ENCODE peak calls at places on chromosomes 11 and 22, in five cellular contexts. V is activated CD4-positive, alpha-beta T cell treated with anti-CD3 and anti-CD28 coated beads for 4 hours; P is NCI-H2029 treated with DMSO at 0.1 percent for 48 hours; Q is NAMALWA; Z is stimulated activated CD4-positive, alpha-beta T cell treated with anti-CD3 and anti-CD28 coated beads, Interleukin-4, amount 100 ng/mL, for 4 hours. F is an unnamed sample.

GRCh38 chr22:27433585-27434190 is 367.9 kb downstream of the MN1 start:
- DNase-seq in Z (no peak), V (no peak), P (no peak), Q (no peak), F (no peak)

GRCh38 chr11:101862410-101863233 is 52.2 kb upstream of the CEP126 start:
- DNase-seq in V (no peak), P (no peak), Z (no peak), Q (peak), F (no peak)

GRCh38 chr11:26929806-26930517 is 64.0 kb upstream of the FIBIN start:
- DNase-seq in Q (no peak), V (no peak), Z (no peak), P (no peak), F (no peak)

GRCh38 chr11:65423516-65424199 is 1.1 kb downstream of the NEAT1 start:
- DNase-seq in P (no peak), Z (no peak), V (no peak), Q (peak), F (no peak)

GRCh38 chr11:63227521-63228107 is 15.8 kb downstream of the SLC22A25 start:
- DNase-seq in Q (no peak), Z (no peak), V (no peak), P (no peak), F (no peak)

GRCh38 chr11:116794851-116795250 is 3.2 kb upstream of the APOA5 start:
- DNase-seq in Q (no peak), Z (no peak), P (no peak), V (no peak), F (no peak)

GRCh38 chr11:46121724-46122477 is 647 bp upstream of the PHF21A start:
- DNase-seq in Q (peak), V (peak), P (peak), Z (peak), F (peak)

GRCh38 chr11:56783448-56784041 is 35.0 kb upstream of the OR9G4 start:
- DNase-seq in Q (peak), P (peak), Z (no peak), V (no peak), F (no peak)

GRCh38 chr22:35947794-35948425 is 80.7 kb downstream of the RBFOX2 start:
- DNase-seq in Q (no peak), Z (no peak), V (no peak), P (no peak), F (no peak)

GRCh38 chr11:61890536-61891330 is 612 bp downstream of the FADS3 start:
- DNase-seq in Z (peak), V (peak), Q (peak), P (no peak), F (peak)

GRCh38 chr11:96173906-96174305 is 169.1 kb downstream of the MAML2 start:
- DNase-seq in Q (no peak), P (no peak), Z (no peak), V (no peak), F (no peak)

GRCh38 chr11:119673389-119674336 is 55.3 kb downstream of the NECTIN1 start:
- DNase-seq in Q (peak), Z (peak), V (no peak), P (no peak), F (no peak)

GRCh38 chr22:26199665-26200064 is 30.4 kb downstream of the SEZ6L start:
- DNase-seq in V (no peak), Q (peak), P (no peak), Z (no peak), F (no peak)

GRCh38 chr11:70547821-70548670 is 149.7 kb downstream of the CTTN start:
- DNase-seq in V (no peak), Q (no peak), P (no peak), Z (no peak), F (no peak)

GRCh38 chr11:61976420-61976800 is 9.0 kb upstream of the FTH1 start:
- DNase-seq in P (no peak), V (no peak), Z (no peak), Q (no peak), F (no peak)

GRCh38 chr22:23074451-23074850 is 4.1 kb downstream of the GNAZ start:
- DNase-seq in V (no peak), Q (no peak), Z (no peak), P (no peak), F (no peak)

GRCh38 chr11:61699737-61700160 is 19.6 kb downstream of the DAGLA start:
- DNase-seq in P (peak), Z (no peak), V (no peak), Q (no peak), F (no peak)

GRCh38 chr11:66317766-66318575 is 1.1 kb upstream of the CD248 start:
- DNase-seq in Q (peak), V (no peak), Z (peak), P (no peak), F (no peak)

GRCh38 chr11:60914620-60915249 is 777 bp downstream of the TMEM109 start:
- DNase-seq in V (peak), Q (peak), Z (peak), P (no peak), F (no peak)

GRCh38 chr11:130908770-130909625 is 7.3 kb downstream of the SNX19 start:
- DNase-seq in Q (no peak), Z (no peak), P (no peak), V (no peak), F (no peak)

GRCh38 chr11:8608646-8609045 is 14.6 kb upstream of the STK33 start:
- DNase-seq in Z (no peak), Q (no peak), P (no peak), V (no peak), F (no peak)

GRCh38 chr11:69832561-69833413 is 13.6 kb upstream of the FGF3 start:
- DNase-seq in P (no peak), Q (no peak), V (no peak), Z (no peak), F (no peak)

GRCh38 chr11:132035228-132035627 is 664.8 kb downstream of the NTM start:
- DNase-seq in Q (no peak), V (no peak), P (no peak), Z (no peak), F (no peak)

GRCh38 chr11:134074346-134074745 is 5.5 kb downstream of the JAM3 start:
- DNase-seq in V (no peak), P (no peak), Z (no peak), Q (no peak), F (no peak)

GRCh38 chr22:41308054-41308453 is 6.7 kb downstream of the ZC3H7B start:
- DNase-seq in V (no peak), P (no peak), Z (no peak), Q (no peak), F (no peak)

GRCh38 chr22:40479887-40480538 is 109.6 kb downstream of the SGSM3 start:
- DNase-seq in P (no peak), Q (no peak), V (no peak), Z (no peak), F (no peak)

GRCh38 chr11:15969281-15969680 is 387.1 kb downstream of the SOX6 start:
- DNase-seq in V (no peak), P (no peak), Q (no peak), Z (no peak), F (no peak)

GRCh38 chr11:70926543-70926942 is 325.8 kb downstream of the SHANK2 start:
- DNase-seq in P (no peak), Q (no peak), V (no peak), Z (no peak), F (no peak)

GRCh38 chr22:41048791-41049717 is 43.3 kb upstream of the EP300 start:
- DNase-seq in Q (no peak), P (no peak), V (no peak), Z (no peak), F (no peak)

F was measured in activated T-helper 9 cell treated with anti-CD3 and anti-CD28 coated beads, Interleukin-2, amount 50 U/mL, for 16 hours.